ENCODE peak calls at places on chromosomes 13 and 19, in ten cellular contexts. M is aorta, W is GM04503, K is glutamatergic neuron, X is left lung, F is left ventricle myocardium superior, L is PC-9, J is kidney tubule cell, G is activated T-helper 1 cell treated with Interleukin-2 at 50 U/mL for 16 hours, Y is body of pancreas. Q is an unnamed sample.

GRCh38 chr19:45121827-45122345 is 28.9 kb downstream of the PPP1R37 start:
- DNase-seq in M (no peak), W (no peak), K (no peak), X (no peak), F (no peak), L (no peak), J (no peak), G (no peak), Y (no peak), Q (no peak)

GRCh38 chr19:11168568-11168967 is 13.0 kb upstream of the SPC24 start:
- DNase-seq in M (no peak), W (peak), K (no peak), X (no peak), F (no peak), L (peak), J (peak), G (no peak), Y (no peak), Q (no peak)

GRCh38 chr19:38551450-38551813 is 66.3 kb downstream of the MAP4K1 start:
- DNase-seq in M (peak), W (no peak), K (no peak), X (no peak), F (no peak), L (no peak), J (no peak), G (no peak), Y (no peak), Q (no peak)

GRCh38 chr13:73849292-73849691 is 284.9 kb downstream of the KLF12 start:
- DNase-seq in M (no peak), W (no peak), K (no peak), X (no peak), F (no peak), L (no peak), J (peak), G (no peak), Y (peak), Q (no peak)

GRCh38 chr19:46975918-46976782 is 43.5 kb upstream of the NPAS1 start:
- DNase-seq in M (peak), W (peak), K (no peak), X (peak), F (peak), L (peak), J (peak), G (no peak), Y (peak), Q (no peak)

GRCh38 chr13:96091164-96091931 is 1.4 kb downstream of the HS6ST3 start:
- DNase-seq in M (no peak), W (no peak), K (peak), X (no peak), F (peak), L (no peak), J (no peak), G (no peak), Y (peak), Q (peak)

GRCh38 chr19:6271251-6271650 is 8.5 kb downstream of the MLLT1 start:
- DNase-seq in M (no peak), W (no peak), K (no peak), X (no peak), F (no peak), L (no peak), J (peak), G (no peak), Y (no peak), Q (no peak)

GRCh38 chr13:37413161-37413560 is 185.4 kb downstream of the POSTN start:
- DNase-seq in M (no peak), W (no peak), K (no peak), X (no peak), F (no peak), L (no peak), J (no peak), G (no peak), Y (no peak), Q (no peak)

GRCh38 chr13:64371045-64371444 is 2859.1 kb downstream of the PCDH9 start:
- DNase-seq in M (no peak), W (no peak), K (no peak), X (no peak), F (no peak), L (peak), J (peak), G (no peak), Y (no peak), Q (no peak)

GRCh38 chr13:30338331-30338851 is 31.0 kb upstream of the KATNAL1 start:
- DNase-seq in M (no peak), W (no peak), K (no peak), X (no peak), F (no peak), L (peak), J (peak), G (no peak), Y (no peak), Q (no peak)

GRCh38 chr19:21483589-21484170 is 21.7 kb upstream of the ZNF429 start:
- DNase-seq in M (no peak), W (no peak), K (peak), X (peak), F (peak), L (no peak), J (peak), G (peak), Y (peak), Q (peak)

GRCh38 chr19:18100710-18101109 is 3.1 kb downstream of the MAST3 start:
- DNase-seq in M (no peak), W (no peak), K (peak), X (no peak), F (no peak), L (peak), J (no peak), G (no peak), Y (no peak), Q (no peak)

GRCh38 chr19:28963481-28964245 is 249.3 kb downstream of the UQCRFS1 start:
- DNase-seq in M (no peak), W (no peak), K (no peak), X (no peak), F (no peak), L (no peak), J (peak), G (no peak), Y (no peak), Q (no peak)

GRCh38 chr13:82878536-82878935 is 1003.7 kb downstream of the SLITRK1 start:
- DNase-seq in M (no peak), W (no peak), K (no peak), X (no peak), F (no peak), L (no peak), J (peak), G (no peak), Y (no peak), Q (no peak)

GRCh38 chr13:110212529-110212928 is 94.4 kb downstream of the COL4A1 start:
- DNase-seq in M (no peak), W (no peak), K (no peak), X (no peak), F (no peak), L (no peak), J (no peak), G (no peak), Y (no peak), Q (no peak)

GRCh38 chr13:97328222-97328790 is 105.7 kb upstream of the RAP2A start:
- DNase-seq in M (no peak), W (no peak), K (peak), X (no peak), F (peak), L (no peak), J (peak), G (no peak), Y (no peak), Q (no peak)

GRCh38 chr13:20828540-20829364 is 55.0 kb upstream of the EEF1AKMT1 start:
- DNase-seq in M (no peak), W (peak), K (no peak), X (no peak), F (no peak), L (no peak), J (peak), G (no peak), Y (peak), Q (no peak)

GRCh38 chr13:88000239-88000638 is 329.1 kb downstream of the SLITRK5 start:
- DNase-seq in M (no peak), W (no peak), K (no peak), X (no peak), F (no peak), L (no peak), J (peak), G (no peak), Y (no peak), Q (no peak)

GRCh38 chr13:30916991-30917390 is 10.9 kb downstream of the MEDAG start:
- DNase-seq in M (no peak), W (no peak), K (no peak), X (no peak), F (no peak), L (no peak), J (no peak), G (no peak), Y (no peak), Q (no peak)

GRCh38 chr13:99527346-99527745 is 26.1 kb downstream of the TM9SF2 start:
- DNase-seq in M (no peak), W (no peak), K (no peak), X (no peak), F (no peak), L (no peak), J (no peak), G (no peak), Y (no peak), Q (no peak)

GRCh38 chr13:41458939-41459753 is 1.8 kb downstream of the RGCC start:
- DNase-seq in M (no peak), W (no peak), K (no peak), X (peak), F (no peak), L (no peak), J (peak), G (peak), Y (peak), Q (peak)

GRCh38 chr19:5338661-5339469 is 1.7 kb downstream of the PTPRS start:
- DNase-seq in M (no peak), W (no peak), K (peak), X (no peak), F (no peak), L (no peak), J (no peak), G (no peak), Y (no peak), Q (no peak)

GRCh38 chr13:31982124-31982523 is 49.5 kb upstream of the FRY start:
- DNase-seq in M (no peak), W (no peak), K (no peak), X (no peak), F (no peak), L (no peak), J (peak), G (no peak), Y (no peak), Q (no peak)

GRCh38 chr13:91719033-91719432 is 320.6 kb downstream of the GPC5 start:
- DNase-seq in M (no peak), W (no peak), K (no peak), X (no peak), F (no peak), L (no peak), J (peak), G (no peak), Y (no peak), Q (no peak)

GRCh38 chr19:3721131-3721899 is 13.1 kb downstream of the TJP3 start:
- DNase-seq in M (peak), W (no peak), K (peak), X (peak), F (peak), L (peak), J (peak), G (peak), Y (peak), Q (peak)

GRCh38 chr19:19436137-19436691 is 30.7 kb downstream of the GATAD2A start:
- DNase-seq in M (no peak), W (no peak), K (peak), X (no peak), F (no peak), L (no peak), J (no peak), G (no peak), Y (no peak), Q (no peak)

GRCh38 chr19:38684078-38684861 is 36.8 kb downstream of the ACTN4 start:
- DNase-seq in M (peak), W (peak), K (no peak), X (peak), F (peak), L (peak), J (peak), G (no peak), Y (peak), Q (peak)

GRCh38 chr13:110226051-110226562 is 80.8 kb downstream of the COL4A1 start:
- DNase-seq in M (no peak), W (no peak), K (no peak), X (no peak), F (no peak), L (peak), J (no peak), G (no peak), Y (no peak), Q (no peak)

GRCh38 chr19:55820037-55820436 is 11.8 kb downstream of the NLRP11 start:
- DNase-seq in M (no peak), W (no peak), K (no peak), X (no peak), F (no peak), L (no peak), J (peak), G (no peak), Y (no peak), Q (no peak)

GRCh38 chr13:26682606-26683005 is 78.0 kb downstream of the GPR12 start:
- DNase-seq in M (no peak), W (no peak), K (no peak), X (no peak), F (no peak), L (no peak), J (no peak), G (no peak), Y (no peak), Q (no peak)

GRCh38 chr13:77492982-77493381 is 42.5 kb upstream of the SCEL start:
- DNase-seq in M (no peak), W (no peak), K (no peak), X (no peak), F (no peak), L (peak), J (peak), G (no peak), Y (peak), Q (no peak)

GRCh38 chr13:105982219-105982618 is 553.2 kb downstream of the EFNB2 start:
- DNase-seq in M (no peak), W (no peak), K (no peak), X (no peak), F (no peak), L (no peak), J (no peak), G (no peak), Y (no peak), Q (no peak)

GRCh38 chr19:40610396-40611064 is 9.4 kb downstream of the LTBP4 start:
- DNase-seq in M (peak), W (no peak), K (no peak), X (peak), F (peak), L (no peak), J (no peak), G (peak), Y (peak), Q (no peak)

GRCh38 chr13:112168771-112169170 is 101.8 kb downstream of the SOX1 start:
- DNase-seq in M (no peak), W (no peak), K (no peak), X (no peak), F (no peak), L (no peak), J (no peak), G (no peak), Y (no peak), Q (no peak)

GRCh38 chr13:59625121-59625520 is 538.6 kb downstream of the DIAPH3 start:
- DNase-seq in M (no peak), W (no peak), K (no peak), X (no peak), F (no peak), L (no peak), J (no peak), G (no peak), Y (no peak), Q (no peak)

Q was measured in CD14-positive monocyte.